ENCODE peak calls at places on chromosomes 16 and 17, in seven cellular contexts. B, T, A, F, U, P and D are unnamed samples. For H3K9me3 and H3K4me1, the result is how much of the 10 kb centered on the place peaks cover.

GRCh38 chr16:5633845-5634440 is 536.3 kb upstream of the EEF2KMT start:
- DNase-seq in T (no peak), A (no peak), F (peak), U (no peak), B (peak), P (no peak), D (no peak)

GRCh38 chr17:61409301-61410099 is 9.9 kb downstream of the TBX2 start:
- DNase-seq in P (no peak), T (peak), F (peak), A (peak), B (peak), U (peak), D (peak)

GRCh38 chr17:78844301-78845005 is 3.8 kb upstream of the USP36 start:
- DNase-seq in A (no peak), F (no peak), T (no peak), B (no peak), U (no peak), P (no peak), D (no peak)

GRCh38 chr17:72618018-72618509 is 474.4 kb downstream of the SLC39A11 start:
- DNase-seq in T (peak), P (no peak), U (peak), A (no peak), F (no peak), B (peak), D (peak)

GRCh38 chr17:57442914-57443571 is 186.7 kb downstream of the MSI2 start:
- DNase-seq in P (peak), U (no peak), A (peak), B (no peak), T (peak), F (no peak), D (no peak)

GRCh38 chr17:34542700-34543336 is 36.6 kb upstream of the TMEM132E start:
- DNase-seq in U (peak), B (peak), T (peak), A (peak), P (no peak), F (peak), D (peak)

GRCh38 chr17:78237403-78238012 is 6.1 kb downstream of the TMEM235 start:
- DNase-seq in B (peak), T (peak), P (no peak), U (no peak), A (no peak), F (no peak), D (no peak)

GRCh38 chr16:77841275-77841640 is 52.9 kb downstream of the VAT1L start:
- DNase-seq in B (peak), F (no peak), P (no peak), U (no peak), A (no peak), T (no peak), D (no peak)

GRCh38 chr16:60641067-60641466 is 1395.2 kb downstream of the CDH8 start:
- DNase-seq in P (no peak), T (no peak), U (no peak), F (no peak), A (no peak), B (no peak), D (no peak)

GRCh38 chr16:51152691-51153261 is 1.7 kb upstream of the SALL1 start:
- DNase-seq in T (no peak), F (no peak), U (no peak), A (no peak), B (no peak), P (no peak), D (no peak)

GRCh38 chr17:45160505-45161287 is 979 bp upstream of the HEXIM2 start:
- DNase-seq in P (no peak), B (peak), F (peak), A (peak), U (peak), T (peak), D (peak)

GRCh38 chr17:36850794-36851193 is 86.5 kb upstream of the LHX1 start:
- DNase-seq in T (no peak), B (no peak), U (no peak), A (no peak), P (no peak), F (peak), D (no peak)

GRCh38 chr16:1823821-1824220 is 2.8 kb downstream of the HAGH start:
- DNase-seq in P (no peak), T (no peak), A (no peak), B (peak), U (no peak), F (peak), D (peak)

GRCh38 chr17:335691-336090 is 16.9 kb downstream of the RPH3AL start:
- DNase-seq in P (no peak), B (no peak), U (no peak), T (no peak), F (no peak), A (no peak), D (no peak)

GRCh38 chr17:50939795-50940684 is 73.9 kb upstream of the TOB1 start:
- DNase-seq in P (no peak), A (no peak), T (no peak), F (no peak), U (peak), B (no peak), D (no peak)

GRCh38 chr17:17127730-17128291 is 78.3 kb downstream of the PLD6 start:
- DNase-seq in P (no peak), U (peak), A (no peak), T (no peak), F (no peak), B (no peak), D (no peak)

GRCh38 chr16:83953796-83954576 is 946 bp downstream of the OSGIN1 start:
- DNase-seq in P (no peak), F (peak), T (peak), A (no peak), U (no peak), B (peak), D (peak)

GRCh38 chr16:86772671-86773338 is 194.5 kb downstream of the FOXL1 start:
- DNase-seq in U (no peak), B (no peak), F (no peak), A (no peak), P (no peak), T (no peak), D (no peak)

GRCh38 chr16:31505483-31505882 is 2.7 kb downstream of the RUSF1 start:
- DNase-seq in T (no peak), A (no peak), U (no peak), B (no peak), P (no peak), F (no peak), D (no peak)

GRCh38 chr17:14672830-14673229 is 371.9 kb downstream of the HS3ST3B1 start:
- DNase-seq in U (no peak), F (no peak), A (no peak), T (no peak), B (peak), P (no peak), D (no peak)
- H3K9me3 ChIP-seq in U (under half), F (under half), A (under half), T (under half), B (under half), P (under half), D (under half)

GRCh38 chr16:10921536-10922327 is 20.5 kb downstream of the DEXI start:
- DNase-seq in F (no peak), B (no peak), P (peak), A (no peak), U (no peak), T (no peak), D (no peak)
- TF ChIP-seq CTCF in F (no peak), B (no peak), P (no peak), A (no peak), U (no peak), T (no peak), D (no peak)

GRCh38 chr16:89444151-89444723 is 46.1 kb downstream of the ANKRD11 start:
- DNase-seq in P (no peak), B (no peak), A (no peak), T (no peak), U (no peak), F (no peak), D (no peak)

GRCh38 chr16:89445166-89445565 is 45.2 kb downstream of the ANKRD11 start:
- DNase-seq in B (no peak), A (no peak), T (no peak), P (no peak), U (no peak), F (no peak), D (no peak)

GRCh38 chr16:89446975-89447293 is 43.4 kb downstream of the ANKRD11 start:
- DNase-seq in T (no peak), U (no peak), P (no peak), A (no peak), B (no peak), F (no peak), D (no peak)

GRCh38 chr16:89448656-89449055 is 41.7 kb downstream of the ANKRD11 start:
- DNase-seq in U (peak), F (no peak), B (no peak), P (no peak), A (no peak), T (no peak), D (no peak)

GRCh38 chr16:89446136-89446974 is 44.0 kb downstream of the ANKRD11 start:
- DNase-seq in P (no peak), F (no peak), B (no peak), T (no peak), U (no peak), A (peak), D (no peak)
- H3K4me1 ChIP-seq in P (half or more), F (half or more), B (under half), T (under half), U (half or more), A (half or more), D (under half)

GRCh38 chr17:54373970-54374369 is 526.7 kb upstream of the TOM1L1 start:
- DNase-seq in B (no peak), T (no peak), P (no peak), U (no peak), A (no peak), F (no peak), D (no peak)
- H3K9me3 ChIP-seq in B (under half), T (under half), P (under half), U (under half), A (under half), F (under half), D (under half)

GRCh38 chr16:188674-189073 is 8.4 kb downstream of the HBQ1 start:
- DNase-seq in P (no peak), U (no peak), F (no peak), B (no peak), A (peak), T (no peak), D (no peak)
- TF ChIP-seq CTCF in P (no peak), U (no peak), F (peak), B (peak), A (no peak), T (no peak), D (peak)

GRCh38 chr16:89154390-89155183 is 17.0 kb upstream of the CDH15 start:
- DNase-seq in P (no peak), T (no peak), A (no peak), B (no peak), F (no peak), U (no peak), D (no peak)
- H3K4me1 ChIP-seq in P (under half), T (under half), A (under half), B (under half), F (under half), U (under half), D (under half)

GRCh38 chr17:70437656-70438055 is 268.3 kb downstream of the KCNJ2 start:
- DNase-seq in U (no peak), T (no peak), B (no peak), A (no peak), P (no peak), F (no peak), D (no peak)

GRCh38 chr17:70434536-70435490 is 265.5 kb downstream of the KCNJ2 start:
- DNase-seq in P (no peak), A (no peak), F (no peak), U (no peak), B (no peak), T (no peak), D (no peak)
- H3K9me3 ChIP-seq in P (under half), A (under half), F (under half), U (under half), B (under half), T (under half), D (under half)